ENCODE peak calls at places on chromosomes 11 and 22, in four cellular contexts. N, H, F and C are unnamed samples.
A peak's percentile ranks its signal among the peaks of the same experiment; 100 is the strongest.

GRCh38 chr22:44909241-44909640 is 100.6 kb downstream of the PHF21B start:
- DNase-seq in H (no peak), N (no peak), F (no peak), C (no peak)

GRCh38 chr11:126601136-126601535 is 245.7 kb downstream of the ST3GAL4 start:
- DNase-seq in N (no peak), H (no peak), F (no peak), C (no peak)

GRCh38 chr11:65014146-65014960 is at the start of gene ARL2:
- DNase-seq in F (peak; percentile 88), N (peak; percentile 90), H (no peak), C (no peak)

GRCh38 chr11:129279326-129280026 is 87.4 kb upstream of the ARHGAP32 start:
- DNase-seq in F (peak; percentile 67), H (peak; percentile 68), N (no peak), C (peak; percentile 81)

GRCh38 chr11:14500181-14500651 is 605 bp upstream of the COPB1 start:
- DNase-seq in F (peak; percentile 39), H (peak; percentile 48), N (no peak), C (no peak)

GRCh38 chr11:72078477-72078876 is 1.9 kb downstream of the NUMA1 start:
- DNase-seq in N (no peak), H (no peak), F (no peak), C (no peak)

GRCh38 chr11:132312161-132312560 is 941.7 kb downstream of the NTM start:
- DNase-seq in H (no peak), N (no peak), F (no peak), C (no peak)

GRCh38 chr22:42431401-42432019 is 693 bp downstream of the NFAM1 start:
- DNase-seq in F (no peak), H (no peak), N (no peak), C (no peak)

GRCh38 chr11:124294697-124295096 is 19.1 kb downstream of the OR8D1 start:
- DNase-seq in H (no peak), F (no peak), N (no peak), C (no peak)

GRCh38 chr22:43042101-43042780 is 27.3 kb upstream of the PACSIN2 start:
- DNase-seq in N (no peak), F (no peak), H (no peak), C (no peak)

GRCh38 chr11:96143016-96143670 is 199.9 kb downstream of the MAML2 start:
- DNase-seq in N (no peak), F (no peak), H (no peak), C (no peak)

GRCh38 chr11:70500076-70500847 is 101.9 kb downstream of the CTTN start:
- DNase-seq in F (no peak), N (no peak), H (no peak), C (no peak)

GRCh38 chr11:117843666-117844484 is 19.3 kb upstream of the FXYD2 start:
- DNase-seq in F (no peak), N (peak; percentile 73), H (peak; percentile 64), C (peak; percentile 95)

GRCh38 chr22:20442485-20443284 is 5.1 kb upstream of the SCARF2 start:
- DNase-seq in H (no peak), N (no peak), F (no peak), C (no peak)

GRCh38 chr22:20799449-20799848 is 25.5 kb downstream of the SERPIND1 start:
- DNase-seq in F (no peak), H (no peak), N (no peak), C (no peak)

GRCh38 chr11:2675540-2675939 is 24.3 kb downstream of the KCNQ1OT1 start:
- DNase-seq in N (no peak), H (no peak), F (no peak), C (no peak)
- TF ChIP-seq RNF2 in N (no peak), H (no peak), F (no peak), C (no peak)

DNA sequence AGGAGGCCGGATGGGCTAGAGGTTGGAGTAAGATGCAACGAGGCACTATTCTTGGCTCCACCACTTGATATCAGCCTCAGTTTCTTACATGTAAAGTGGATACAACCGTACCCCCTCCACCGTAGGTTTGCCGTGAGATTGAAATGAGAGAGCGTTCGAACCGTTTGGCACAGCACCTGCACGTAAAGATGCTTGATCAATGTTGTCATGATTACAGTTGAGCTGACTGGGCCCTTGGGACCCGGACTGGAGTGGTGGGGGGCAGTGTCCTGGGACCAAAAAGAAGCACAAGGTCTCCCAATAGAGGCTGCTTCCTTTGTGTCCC is 3.7 kb downstream of the APOC3 start:
- DNase-seq in H (no peak), F (no peak), N (no peak), C (no peak)
- TF ChIP-seq CTCF in H (no peak), F (no peak), N (no peak), C (no peak)

GRCh38 chr11:85098996-85099395 is 528.1 kb downstream of the DLG2 start:
- DNase-seq in H (no peak), F (no peak), N (no peak), C (no peak)

GRCh38 chr11:85099522-85099921 is 527.6 kb downstream of the DLG2 start:
- DNase-seq in H (no peak), N (no peak), F (no peak), C (no peak)

GRCh38 chr11:85096939-85097338 is 530.2 kb downstream of the DLG2 start:
- DNase-seq in H (no peak), F (no peak), N (no peak), C (no peak)

GRCh38 chr11:85094795-85095194 is 532.3 kb downstream of the DLG2 start:
- DNase-seq in N (no peak), H (no peak), F (no peak), C (no peak)

DNA sequence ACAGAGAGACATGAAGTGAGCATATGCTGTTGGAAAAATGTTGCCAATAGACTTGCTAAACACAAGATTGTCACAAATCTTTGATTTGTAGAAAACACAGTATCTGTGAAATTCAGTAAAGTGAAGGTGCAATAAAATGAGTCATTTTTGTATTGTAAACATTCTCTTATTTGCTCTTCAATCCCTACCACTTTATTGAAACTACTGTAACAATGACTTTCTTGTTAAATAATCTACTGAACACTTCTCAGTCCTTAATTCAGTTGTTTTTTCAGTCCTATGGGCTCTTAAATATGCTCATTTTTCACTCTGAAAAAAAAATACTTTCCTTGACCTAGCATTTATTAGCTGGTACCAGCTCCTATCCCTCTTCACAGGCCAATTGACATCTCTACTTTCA is 531.9 kb downstream of the DLG2 start:
- DNase-seq in H (no peak), F (no peak), N (no peak), C (no peak)
- TF ChIP-seq HDAC2 in H (no peak), F (no peak), N (no peak), C (no peak)

GRCh38 chr11:12044799-12045198 is 36.4 kb upstream of the DKK3 start:
- DNase-seq in F (no peak), H (no peak), N (no peak), C (no peak)
- TF ChIP-seq RNF2 in F (no peak), H (no peak), N (no peak), C (no peak)

DNA sequence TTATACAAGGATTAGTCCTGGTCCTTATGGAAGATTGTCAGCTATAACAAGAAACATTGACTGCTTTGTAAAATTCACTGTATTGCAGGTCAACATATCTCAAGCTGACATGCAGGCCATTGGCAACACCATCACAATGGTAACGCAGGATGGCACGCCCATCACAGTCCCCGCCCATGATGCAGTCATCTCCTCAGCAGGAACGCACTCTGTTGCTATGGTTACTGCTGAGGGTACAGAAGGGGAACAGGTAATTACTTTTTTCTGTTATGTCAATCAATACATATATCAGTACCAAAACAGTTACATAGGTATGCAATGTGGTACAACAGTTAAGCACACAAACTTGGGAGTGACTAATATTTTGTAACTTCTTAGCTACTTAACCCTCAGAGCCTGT is 55.3 kb downstream of the ZNF143 start:
- DNase-seq in H (peak; percentile 53), N (no peak), F (no peak), C (peak; percentile 47)
- TF ChIP-seq CTCF in H (no peak), N (no peak), F (no peak), C (no peak)

DNA sequence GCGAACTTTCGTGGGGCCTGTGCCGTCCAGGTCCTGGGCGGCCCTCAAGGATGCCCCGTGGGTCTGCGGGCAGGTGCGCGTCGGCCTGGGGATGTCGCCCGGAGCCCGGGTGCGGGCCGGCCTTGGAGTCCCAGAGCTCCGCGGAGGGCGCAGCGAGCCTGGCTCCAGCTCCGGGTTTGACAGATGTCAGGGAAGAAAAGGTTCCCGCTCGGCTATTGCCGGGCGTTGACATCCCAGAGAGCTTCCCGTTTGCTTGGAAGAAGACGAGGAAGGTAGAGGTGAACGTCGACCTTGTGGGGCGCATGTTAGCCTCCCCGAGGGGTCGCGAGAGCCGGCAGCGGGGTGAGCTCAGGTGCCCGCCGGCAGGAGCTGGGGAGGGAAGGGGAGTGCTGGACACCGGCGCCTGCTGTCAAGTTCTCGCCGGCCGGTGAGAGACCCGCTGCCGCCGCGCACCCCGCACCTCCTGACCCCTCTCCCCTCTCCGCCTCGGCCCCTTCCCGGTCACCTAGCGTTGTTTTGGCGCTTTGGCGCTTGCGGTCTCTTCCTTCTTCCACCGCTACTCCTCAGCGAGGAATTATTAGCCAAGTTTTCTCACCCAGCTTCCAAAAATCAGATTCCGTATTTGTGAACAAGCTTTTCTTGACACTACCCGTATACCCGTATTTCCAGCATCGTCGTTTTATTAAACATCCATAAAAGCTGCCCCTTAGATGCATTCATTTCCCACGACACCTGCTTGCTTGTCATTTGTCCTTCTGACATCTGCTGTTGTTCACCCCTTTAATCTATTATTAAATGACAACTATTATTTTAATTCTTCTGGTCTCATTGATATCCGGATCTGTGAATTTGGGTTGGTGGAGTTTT is 1.3 kb downstream of the BMAL1 start:
- DNase-seq in N (no peak), F (no peak), H (no peak), C (peak; percentile 58)
- TF ChIP-seq HDAC2 in N (no peak), F (no peak), H (no peak), C (peak; percentile 20)

GRCh38 chr11:704189-704798 is 1.7 kb upstream of the EPS8L2 start:
- DNase-seq in F (no peak), H (no peak), N (no peak), C (no peak)

GRCh38 chr11:706957-707816 is 1.2 kb downstream of the EPS8L2 start:
- DNase-seq in N (peak; percentile 61), F (peak; percentile 94), H (peak; percentile 80), C (no peak)

GRCh38 chr11:706439-706956 is 467 bp downstream of the EPS8L2 start:
- DNase-seq in H (peak; percentile 61), N (peak; percentile 52), F (no peak), C (peak; percentile 69)

GRCh38 chr11:704799-705645 is 1.0 kb upstream of the EPS8L2 start:
- DNase-seq in F (peak; percentile 93), N (no peak), H (peak; percentile 79), C (no peak)

GRCh38 chr11:705646-706438 is at the start of gene EPS8L2:
- DNase-seq in F (no peak), H (peak; percentile 56), N (peak; percentile 92), C (no peak)
- TF ChIP-seq RNF2 in F (no peak), H (no peak), N (no peak), C (no peak)

DNA sequence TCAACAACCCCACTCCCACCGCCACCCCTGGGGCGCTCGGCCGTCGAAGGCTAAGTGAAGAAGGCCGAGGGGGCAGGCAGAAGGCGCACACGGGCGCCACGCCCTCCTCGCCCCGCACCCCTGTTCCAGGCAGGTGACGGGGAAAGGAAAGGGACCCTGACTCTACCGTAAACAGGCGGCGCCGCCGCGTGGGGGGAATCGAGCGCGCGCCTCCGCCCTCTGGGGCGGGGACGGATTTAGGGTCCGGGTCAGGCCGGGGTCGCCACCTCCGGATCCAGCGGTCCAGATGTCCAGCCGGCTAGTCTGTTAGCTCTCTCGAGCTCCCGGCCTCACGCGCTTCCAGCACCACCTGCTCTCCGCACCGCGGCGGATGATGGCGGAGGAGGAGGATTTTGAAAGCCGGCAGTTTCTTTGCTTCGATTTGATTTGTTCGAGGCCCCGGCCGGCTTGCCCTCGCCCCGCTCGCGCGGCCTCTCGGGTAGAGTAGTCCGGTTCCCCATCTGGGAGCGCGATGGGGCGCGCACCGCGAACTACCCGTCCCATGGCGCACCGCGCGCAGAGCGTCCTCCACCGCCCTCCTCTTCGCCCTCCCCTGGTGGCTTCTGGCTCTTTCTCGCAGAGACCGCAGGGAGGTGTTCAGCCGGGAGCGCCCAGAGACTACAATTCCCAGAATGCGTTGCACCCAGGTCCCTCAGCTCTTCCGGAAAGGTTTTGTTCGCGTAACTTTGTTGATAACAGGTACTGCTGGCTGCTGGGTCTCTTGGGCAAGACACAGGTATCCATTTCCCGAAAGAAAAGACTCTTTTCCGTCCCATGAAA is at the start of gene RANGAP1:
- DNase-seq in F (peak; percentile 97), N (peak; percentile 90), H (peak; percentile 96), C (peak; percentile 95)
- TF ChIP-seq CTCF in F (peak; percentile 54), N (no peak), H (no peak), C (no peak)